ENCODE peak calls at places on chromosome 2, in eight cellular contexts. W is T-helper 9 cell; I is nucleus accumbens; V is AG09319; Y is NCI-H2171 treated with DMSO at 0.1 percent for 48 hours; L is GM12865; U is naive thymus-derived CD8-positive, alpha-beta T cell; N is left colon. D is an unnamed sample.

GRCh38 chr2:112160591-112161250 is 22.5 kb downstream of the FBLN7 start:
- DNase-seq in W (no peak), I (no peak), V (no peak), Y (no peak), L (no peak), U (no peak), N (no peak), D (no peak)

GRCh38 chr2:56676966-56677365 is 493.2 kb downstream of the CCDC85A start:
- DNase-seq in W (no peak), I (no peak), V (no peak), Y (no peak), L (no peak), U (no peak), N (no peak), D (no peak)

GRCh38 chr2:72789241-72789640 is 36.6 kb downstream of the EXOC6B start:
- DNase-seq in W (no peak), I (no peak), V (no peak), Y (no peak), L (no peak), U (no peak), N (no peak), D (no peak)

GRCh38 chr2:70201831-70202230 is 11.0 kb upstream of the C2orf42 start:
- DNase-seq in W (no peak), I (no peak), V (no peak), Y (no peak), L (no peak), U (no peak), N (no peak), D (no peak)

GRCh38 chr2:237223208-237223861 is 137.6 kb downstream of the COPS8 start:
- DNase-seq in W (no peak), I (no peak), V (no peak), Y (no peak), L (no peak), U (no peak), N (no peak), D (peak; percentile 67)

GRCh38 chr2:223563462-223563861 is 38.7 kb downstream of the SCG2 start:
- DNase-seq in W (no peak), I (no peak), V (no peak), Y (peak; percentile 9), L (no peak), U (no peak), N (no peak), D (no peak)

GRCh38 chr2:85589982-85590791 is 5.4 kb upstream of the RNF181 start:
- DNase-seq in W (no peak), I (no peak), V (peak; percentile 51), Y (no peak), L (no peak), U (no peak), N (no peak), D (no peak)

GRCh38 chr2:46569061-46569560 is 89.7 kb downstream of the TMEM247 start:
- DNase-seq in W (no peak), I (no peak), V (peak; percentile 16), Y (no peak), L (peak; percentile 89), U (no peak), N (no peak), D (no peak)

GRCh38 chr2:74499269-74499939 is at the start of gene LBX2:
- DNase-seq in W (no peak), I (no peak), V (no peak), Y (no peak), L (no peak), U (no peak), N (peak; percentile 57), D (no peak)

GRCh38 chr2:181163139-181163538 is 182.7 kb downstream of the UBE2E3 start:
- DNase-seq in W (no peak), I (no peak), V (no peak), Y (no peak), L (peak; percentile 48), U (no peak), N (no peak), D (no peak)

GRCh38 chr2:169066817-169067356 is 2.5 kb upstream of the DHRS9 start:
- DNase-seq in W (no peak), I (no peak), V (no peak), Y (no peak), L (no peak), U (no peak), N (peak; percentile 20), D (no peak)

GRCh38 chr2:134078349-134078748 is 175.5 kb upstream of the MGAT5 start:
- DNase-seq in W (no peak), I (no peak), V (no peak), Y (no peak), L (no peak), U (no peak), N (no peak), D (no peak)

GRCh38 chr2:14567561-14567960 is 65.0 kb upstream of the LRATD1 start:
- DNase-seq in W (no peak), I (no peak), V (no peak), Y (no peak), L (no peak), U (no peak), N (no peak), D (no peak)

D was measured in ovary.